ENCODE peak calls at places on chromosome 13, in four cellular contexts. W is HS-27A; V is activated naive CD8-positive, alpha-beta T cell treated with anti-CD3 and anti-CD28 coated beads, Interleukin-2, amount 10 ng/mL, durations not matched to agents 7 days and 5 days; E is fibroblast of pulmonary artery. Q is an unnamed sample.
A peak's percentile ranks its signal among the peaks of the same experiment; 100 is the strongest.

GRCh38 chr13:77980592-77980991 is 62.0 kb upstream of the EDNRB start:
- DNase-seq in W (no peak), V (no peak), E (peak; percentile 89), Q (peak; percentile 25)

GRCh38 chr13:73938375-73939070 is 195.7 kb downstream of the KLF12 start:
- DNase-seq in W (peak; percentile 34), V (no peak), E (peak; percentile 83), Q (peak; percentile 74)

GRCh38 chr13:113905942-113906341 is 42.1 kb upstream of the GAS6 start:
- DNase-seq in W (no peak), V (no peak), E (no peak), Q (no peak)

GRCh38 chr13:20356437-20356836 is 124.3 kb upstream of the GJB6 start:
- DNase-seq in W (no peak), V (no peak), E (no peak), Q (no peak)

GRCh38 chr13:26377038-26377437 is 123.1 kb downstream of the CDK8 start:
- DNase-seq in W (peak; percentile 2), V (no peak), E (peak; percentile 20), Q (peak; percentile 51)

GRCh38 chr13:98083507-98083906 is 59.4 kb upstream of the FARP1 start:
- DNase-seq in W (peak; percentile 71), V (no peak), E (peak; percentile 90), Q (peak; percentile 80)

GRCh38 chr13:97142452-97142851 is 79.7 kb upstream of the MBNL2 start:
- DNase-seq in W (no peak), V (no peak), E (peak; percentile 40), Q (no peak)

GRCh38 chr13:94433055-94433947 is 46.2 kb downstream of the DCT start:
- DNase-seq in W (no peak), V (no peak), E (peak; percentile 23), Q (no peak)

GRCh38 chr13:95660981-95661581 is 15.9 kb upstream of the DNAJC3 start:
- DNase-seq in W (no peak), V (no peak), E (peak; percentile 69), Q (peak; percentile 61)

GRCh38 chr13:113187263-113187669 is 21.2 kb downstream of the PCID2 start:
- DNase-seq in W (peak; percentile 94), V (no peak), E (peak; percentile 99), Q (peak; percentile 96)

GRCh38 chr13:95032114-95032513 is 269.1 kb downstream of the ABCC4 start:
- DNase-seq in W (no peak), V (no peak), E (no peak), Q (no peak)

Q was measured in A673.